ENCODE peak calls at places on chromosomes 11 and 22, in six cellular contexts. T, Y, N, V, B and I are unnamed samples.

GRCh38 chr11:94400839-94401772 is at the start of gene GPR83:
- DNase-seq in N (peak), Y (peak), V (no peak), B (no peak), T (peak), I (no peak)

GRCh38 chr22:27401321-27401720 is 400.2 kb downstream of the MN1 start:
- DNase-seq in T (no peak), B (no peak), V (no peak), Y (no peak), N (no peak), I (no peak)

GRCh38 chr11:32722255-32722654 is 72.2 kb downstream of the CCDC73 start:
- DNase-seq in Y (no peak), B (no peak), V (no peak), T (no peak), N (no peak), I (no peak)

GRCh38 chr11:111413849-111414248 is 34.8 kb upstream of the POU2AF1 start:
- DNase-seq in N (no peak), Y (no peak), V (no peak), T (no peak), B (no peak), I (no peak)

GRCh38 chr11:31812392-31813241 is 1.5 kb upstream of the PAX6 start:
- DNase-seq in V (no peak), T (peak), N (no peak), Y (no peak), B (no peak), I (no peak)

GRCh38 chr11:27700351-27701261 is at the start of gene BDNF:
- DNase-seq in V (peak), B (no peak), Y (peak), T (peak), N (peak), I (no peak)

GRCh38 chr11:130191896-130192295 is 32.3 kb downstream of the ST14 start:
- DNase-seq in T (no peak), B (no peak), Y (no peak), N (no peak), V (no peak), I (no peak)

GRCh38 chr22:27129266-27129665 is 471.9 kb downstream of the MIAT start:
- DNase-seq in N (no peak), V (peak), Y (peak), T (peak), B (no peak), I (peak)

GRCh38 chr11:67268036-67268683 is 1.9 kb downstream of the GRK2 start:
- DNase-seq in V (no peak), B (no peak), N (no peak), T (no peak), Y (no peak), I (peak)

GRCh38 chr11:34192481-34193401 is 87.3 kb downstream of the NAT10 start:
- DNase-seq in V (peak), Y (peak), B (no peak), T (peak), N (peak), I (no peak)

GRCh38 chr22:24417901-24418641 is 9.3 kb upstream of the ADORA2A start:
- DNase-seq in N (no peak), B (no peak), V (peak), Y (no peak), T (no peak), I (no peak)

GRCh38 chr11:119592642-119593041 is 136.4 kb downstream of the NECTIN1 start:
- DNase-seq in B (no peak), T (peak), Y (no peak), V (no peak), N (no peak), I (no peak)

GRCh38 chr11:111155021-111155420 is 90.5 kb upstream of the POU2AF2 start:
- DNase-seq in B (no peak), V (no peak), N (no peak), T (peak), Y (no peak), I (no peak)

GRCh38 chr11:122634507-122634906 is 21.0 kb upstream of the UBASH3B start:
- DNase-seq in V (no peak), T (peak), B (no peak), Y (no peak), N (no peak), I (no peak)

GRCh38 chr11:120871924-120872323 is 152.0 kb upstream of the TBCEL start:
- DNase-seq in Y (no peak), T (no peak), B (no peak), V (no peak), N (no peak), I (no peak)

GRCh38 chr11:69377953-69378302 is 84.0 kb downstream of the MYEOV start:
- DNase-seq in B (no peak), T (no peak), Y (no peak), V (no peak), N (no peak), I (peak)

GRCh38 chr11:13629752-13630151 is 38.7 kb upstream of the FAR1 start:
- DNase-seq in Y (no peak), V (no peak), N (no peak), B (no peak), T (no peak), I (no peak)

GRCh38 chr22:29253561-29254282 is 14.1 kb downstream of the RHBDD3 start:
- DNase-seq in N (no peak), V (no peak), T (no peak), B (no peak), Y (no peak), I (no peak)

GRCh38 chr22:49937758-49938564 is 19.5 kb downstream of the CRELD2 start:
- DNase-seq in N (no peak), B (no peak), T (no peak), Y (no peak), V (no peak), I (no peak)

GRCh38 chr11:126430581-126431320 is 75.3 kb downstream of the ST3GAL4 start:
- DNase-seq in B (no peak), N (no peak), T (peak), V (no peak), Y (no peak), I (no peak)
- TF ChIP-seq CTCF in B (no peak), N (no peak), T (no peak), V (no peak), Y (no peak), I (no peak)

DNA sequence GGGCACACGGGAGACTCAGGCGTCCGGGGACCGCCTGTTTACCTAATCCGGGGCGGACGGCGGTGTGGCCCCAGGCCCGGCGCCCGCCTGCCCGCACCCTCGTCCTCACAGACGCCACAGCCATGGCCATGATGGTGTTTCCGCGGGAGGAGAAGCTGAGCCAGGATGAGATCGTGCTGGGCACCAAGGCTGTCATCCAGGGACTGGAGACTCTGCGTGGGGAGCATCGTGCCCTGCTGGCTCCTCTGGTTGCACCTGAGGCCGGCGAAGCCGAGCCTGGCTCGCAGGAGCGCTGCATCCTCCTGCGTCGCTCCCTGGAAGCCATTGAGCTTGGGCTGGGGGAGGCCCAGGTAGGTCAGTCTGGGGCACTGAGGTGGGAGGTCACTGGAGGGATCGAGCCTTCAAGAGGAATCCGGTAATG is 10.0 kb upstream of the RAB1B start:
- DNase-seq in Y (no peak), V (no peak), N (no peak), T (no peak), B (no peak), I (no peak)
- TF ChIP-seq CTCF in Y (no peak), V (no peak), N (no peak), T (no peak), B (no peak), I (peak)

GRCh38 chr22:25477358-25477757 is 87.1 kb upstream of the GRK3 start:
- DNase-seq in Y (no peak), B (no peak), V (no peak), N (no peak), T (no peak), I (no peak)

GRCh38 chr22:25472382-25472781 is 92.1 kb upstream of the GRK3 start:
- DNase-seq in T (no peak), B (no peak), V (no peak), Y (no peak), N (no peak), I (no peak)

GRCh38 chr22:25478111-25478510 is 86.4 kb upstream of the GRK3 start:
- DNase-seq in Y (no peak), B (no peak), N (no peak), V (no peak), T (no peak), I (no peak)

GRCh38 chr22:25478573-25478972 is 85.9 kb upstream of the GRK3 start:
- DNase-seq in T (no peak), Y (no peak), N (peak), B (no peak), V (no peak), I (no peak)

GRCh38 chr22:25475554-25476022 is 88.9 kb upstream of the GRK3 start:
- DNase-seq in B (no peak), Y (peak), N (no peak), T (peak), V (no peak), I (no peak)
- TF ChIP-seq CTCF in B (no peak), Y (no peak), N (no peak), T (no peak), V (no peak), I (no peak)

GRCh38 chr22:40450651-40451050 is 80.3 kb downstream of the SGSM3 start:
- DNase-seq in B (no peak), V (no peak), Y (no peak), N (no peak), T (no peak), I (no peak)
- TF ChIP-seq CTCF in B (no peak), V (no peak), Y (no peak), N (no peak), T (no peak), I (no peak)

GRCh38 chr11:562046-562645 is 1.4 kb downstream of the RASSF7 start:
- DNase-seq in B (no peak), N (no peak), Y (no peak), T (no peak), V (no peak), I (no peak)

GRCh38 chr11:561148-562003 is 606 bp downstream of the RASSF7 start:
- DNase-seq in Y (peak), B (no peak), T (peak), N (no peak), V (no peak), I (no peak)

GRCh38 chr11:559020-559620 is 1.4 kb downstream of the LMNTD2 start:
- DNase-seq in B (no peak), Y (no peak), T (no peak), V (no peak), N (no peak), I (peak)

GRCh38 chr11:559712-560304 is 730 bp downstream of the LMNTD2 start:
- DNase-seq in B (no peak), Y (no peak), V (no peak), T (no peak), N (no peak), I (no peak)

GRCh38 chr11:560305-561147 is at the start of the genes LMNTD2 and RASSF7:
- DNase-seq in B (peak), T (peak), V (peak), N (peak), Y (peak), I (peak)
- TF ChIP-seq CTCF in B (no peak), T (no peak), V (no peak), N (no peak), Y (no peak), I (no peak)

GRCh38 chr11:103610435-103610834 is 426.0 kb upstream of the DDI1 start:
- DNase-seq in T (no peak), N (no peak), Y (no peak), B (no peak), V (no peak), I (no peak)

GRCh38 chr11:103604310-103604709 is 432.1 kb upstream of the DDI1 start:
- DNase-seq in T (no peak), B (no peak), Y (no peak), V (peak), N (no peak), I (no peak)

GRCh38 chr11:103608566-103608965 is 427.9 kb upstream of the DDI1 start:
- DNase-seq in N (no peak), V (peak), Y (no peak), T (peak), B (no peak), I (no peak)

DNA sequence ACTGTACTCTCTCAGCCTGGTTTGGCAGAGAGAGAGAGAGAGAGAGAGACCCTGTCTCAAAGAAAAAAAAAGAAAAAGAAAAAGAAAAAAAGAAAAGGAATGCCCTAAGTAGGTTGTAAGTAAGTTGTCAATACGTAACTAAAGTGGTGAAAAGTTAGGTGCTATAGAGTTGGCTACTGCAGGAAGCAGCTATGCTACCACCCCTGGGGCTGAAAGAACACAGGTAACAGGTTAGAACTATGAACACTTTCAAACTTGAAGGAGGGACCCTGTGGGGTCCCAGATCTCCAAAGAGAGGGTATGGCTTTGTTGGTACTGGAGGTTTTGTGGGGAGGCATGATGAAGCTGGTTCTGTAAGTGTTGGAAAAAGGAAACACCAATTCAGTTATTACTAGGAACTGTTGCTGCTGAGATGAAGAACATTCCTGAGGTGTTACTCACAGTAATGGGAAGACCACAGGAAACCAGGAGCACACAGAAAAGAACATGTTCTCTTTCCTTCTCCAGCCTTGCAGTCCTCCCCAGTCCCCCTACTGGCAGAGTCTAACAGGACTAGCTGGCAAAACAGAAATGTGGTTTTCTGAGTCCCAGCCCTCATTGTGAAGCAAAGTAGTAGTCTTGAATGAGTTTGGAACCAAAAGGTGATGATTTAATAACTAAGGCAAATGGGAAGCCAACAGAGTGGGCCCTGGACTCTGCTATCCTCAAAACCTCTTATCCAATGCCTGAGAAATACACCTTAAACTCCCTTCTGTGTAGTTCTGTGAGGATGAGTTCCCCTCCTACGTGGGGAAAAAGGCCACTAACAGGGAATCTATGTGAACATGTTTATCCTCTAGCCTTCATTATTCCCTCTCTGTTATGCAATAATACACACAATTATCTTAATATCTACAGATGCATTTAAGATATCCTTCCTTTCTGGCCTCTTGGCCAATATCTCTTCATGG is 427.0 kb upstream of the DDI1 start:
- DNase-seq in B (no peak), N (no peak), Y (peak), T (peak), V (peak), I (no peak)
- TF ChIP-seq CTCF in B (no peak), N (no peak), Y (no peak), T (peak), V (peak), I (no peak)

GRCh38 chr11:17561111-17561415 is 14.0 kb downstream of the OTOG start:
- DNase-seq in V (no peak), Y (no peak), T (no peak), N (no peak), B (no peak), I (no peak)

GRCh38 chr11:17563248-17563647 is 16.2 kb downstream of the OTOG start:
- DNase-seq in N (no peak), T (no peak), V (peak), B (no peak), Y (peak), I (no peak)

GRCh38 chr11:17563961-17564686 is 17.1 kb downstream of the OTOG start:
- DNase-seq in B (no peak), V (no peak), N (no peak), Y (no peak), T (no peak), I (no peak)

GRCh38 chr11:17561466-17562001 is 14.5 kb downstream of the OTOG start:
- DNase-seq in N (no peak), Y (no peak), T (no peak), V (no peak), B (no peak), I (no peak)

GRCh38 chr11:17564687-17565042 is 17.6 kb downstream of the OTOG start:
- DNase-seq in B (no peak), Y (peak), N (no peak), V (no peak), T (no peak), I (no peak)
- TF ChIP-seq CTCF in B (no peak), Y (peak), N (no peak), V (no peak), T (peak), I (no peak)

GRCh38 chr22:47142427-47143046 is 380.1 kb downstream of the TBC1D22A start:
- DNase-seq in B (no peak), N (no peak), T (no peak), V (no peak), Y (no peak), I (no peak)

GRCh38 chr22:47144791-47145425 is 382.5 kb downstream of the TBC1D22A start:
- DNase-seq in V (peak), T (no peak), Y (no peak), B (no peak), N (no peak), I (no peak)

GRCh38 chr22:47144076-47144765 is 381.8 kb downstream of the TBC1D22A start:
- DNase-seq in Y (no peak), N (no peak), V (no peak), T (no peak), B (no peak), I (no peak)

GRCh38 chr22:47145883-47146282 is 383.4 kb downstream of the TBC1D22A start:
- DNase-seq in B (no peak), V (no peak), Y (no peak), T (no peak), N (no peak), I (no peak)

DNA sequence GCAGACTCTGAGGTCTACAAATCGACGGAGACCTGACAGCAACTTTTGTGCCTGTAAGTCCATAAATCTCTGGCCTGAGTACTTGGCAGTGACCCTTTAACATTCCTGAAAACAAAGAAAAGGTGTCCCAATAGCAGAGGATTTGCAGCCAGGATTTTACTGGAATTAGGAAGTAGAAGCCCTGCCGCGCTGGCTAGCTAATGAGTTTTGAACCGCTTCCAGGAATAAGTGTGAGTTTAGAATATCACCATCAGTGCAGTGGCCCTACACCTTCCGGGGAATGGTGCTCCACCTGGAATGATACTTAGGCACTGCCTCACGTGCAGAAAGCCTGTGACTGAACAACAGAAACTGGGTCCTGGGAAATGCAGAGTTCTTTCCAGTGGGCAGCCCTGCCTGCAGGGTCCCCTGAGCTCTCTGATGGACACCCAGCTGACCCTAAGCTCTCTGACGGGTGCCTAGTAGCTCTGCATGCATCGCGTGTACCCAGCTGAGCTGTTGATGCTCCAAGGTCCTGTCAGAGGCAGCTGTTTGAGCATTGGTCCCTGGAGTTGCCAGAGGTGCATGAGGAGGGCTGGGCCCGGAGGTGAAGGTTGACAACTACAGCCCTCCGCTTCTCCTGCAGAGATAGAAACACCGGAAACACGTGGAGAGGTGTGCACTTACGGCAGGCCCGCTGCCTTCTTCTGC is 380.9 kb downstream of the TBC1D22A start:
- DNase-seq in B (no peak), N (no peak), Y (no peak), V (peak), T (no peak), I (no peak)
- TF ChIP-seq CTCF in B (no peak), N (no peak), Y (no peak), V (no peak), T (no peak), I (no peak)

GRCh38 chr11:64314146-64314804 is 3.1 kb downstream of the TRMT112 start:
- DNase-seq in T (no peak), V (no peak), Y (peak), B (no peak), N (no peak), I (no peak)
- TF ChIP-seq CTCF in T (peak), V (no peak), Y (no peak), B (no peak), N (no peak), I (no peak)